ENCODE peak calls at places on chromosomes 6 and 20, in eight cellular contexts. J is HepG2, H is body of pancreas, C is right lobe of liver, Y is neural crest cell, S is ovary, W is fibroblast of pulmonary artery, G is fibroblast of mammary gland. F is an unnamed sample.

GRCh38 chr6:133553652-133554051 is 312.5 kb downstream of the EYA4 start:
- DNase-seq in C (peak; percentile 49), H (peak; percentile 67), G (peak; percentile 76), S (no peak), J (peak; percentile 46), W (peak; percentile 84), Y (peak; percentile 45), F (no peak)

GRCh38 chr6:31776961-31777666 is at the start of gene VWA7:
- DNase-seq in G (peak; percentile 83), Y (no peak), H (peak; percentile 80), S (peak; percentile 87), C (peak; percentile 95), J (peak; percentile 85), W (peak; percentile 84), F (peak; percentile 96)

GRCh38 chr6:1686117-1687098 is 76.7 kb downstream of the FOXC1 start:
- DNase-seq in G (peak; percentile 94), S (peak; percentile 36), W (peak; percentile 87), H (no peak), C (no peak), Y (no peak), J (no peak), F (no peak)

GRCh38 chr6:31049518-31049917 is 39.2 kb downstream of the MUC22 start:
- DNase-seq in W (no peak), J (no peak), Y (no peak), G (peak; percentile 54), H (no peak), C (no peak), S (no peak), F (no peak)

GRCh38 chr20:1845701-1846100 is 49.5 kb upstream of the SIRPA start:
- DNase-seq in G (no peak), H (no peak), J (no peak), S (no peak), Y (no peak), C (no peak), W (no peak), F (no peak)

GRCh38 chr6:31763617-31763940 is 1.1 kb downstream of the SAPCD1 start:
- DNase-seq in G (peak; percentile 33), W (peak; percentile 54), Y (no peak), S (no peak), J (peak; percentile 68), C (no peak), H (no peak), F (peak; percentile 27)

GRCh38 chr20:48457261-48458002 is 370.4 kb downstream of the PREX1 start:
- DNase-seq in J (no peak), W (no peak), C (no peak), S (no peak), G (no peak), Y (no peak), H (no peak), F (no peak)

GRCh38 chr6:159532155-159532554 is 160.9 kb downstream of the SOD2 start:
- DNase-seq in G (no peak), C (no peak), S (no peak), W (no peak), H (no peak), J (no peak), Y (no peak), F (no peak)

GRCh38 chr6:27836080-27836782 is 76.0 kb downstream of the OR2B2 start:
- DNase-seq in W (no peak), S (no peak), J (no peak), C (no peak), Y (no peak), G (no peak), H (no peak), F (no peak)

GRCh38 chr6:11525468-11526155 is 11.9 kb upstream of the TMEM170B start:
- DNase-seq in C (peak; percentile 55), G (peak; percentile 88), W (peak; percentile 72), Y (no peak), J (no peak), H (peak; percentile 23), S (no peak), F (no peak)

GRCh38 chr6:155314773-155315515 is 660 bp upstream of the TFB1M start:
- DNase-seq in C (peak; percentile 83), J (peak; percentile 93), Y (no peak), S (no peak), H (peak; percentile 81), W (peak; percentile 94), G (peak; percentile 95), F (no peak)

GRCh38 chr6:57432162-57432561 is 114.7 kb downstream of the PRIM2 start:
- DNase-seq in W (peak; percentile 88), H (no peak), J (peak; percentile 3), S (no peak), G (peak; percentile 62), C (no peak), Y (no peak), F (no peak)

GRCh38 chr6:157392927-157393666 is 12.1 kb downstream of the ZDHHC14 start:
- DNase-seq in J (no peak), S (no peak), W (no peak), G (no peak), H (no peak), C (no peak), Y (no peak), F (no peak)

GRCh38 chr20:25058797-25059486 is 1.0 kb upstream of the ACSS1 start:
- DNase-seq in C (no peak), Y (no peak), J (peak; percentile 44), S (no peak), G (no peak), W (peak; percentile 26), H (no peak), F (peak; percentile 72)

GRCh38 chr6:167306401-167306998 is 15.4 kb downstream of the UNC93A start:
- DNase-seq in S (no peak), W (no peak), C (no peak), G (no peak), J (peak; percentile 50), Y (no peak), H (no peak), F (no peak)

GRCh38 chr20:31764641-31765305 is 25.7 kb downstream of the TPX2 start:
- DNase-seq in C (no peak), Y (no peak), J (no peak), W (peak; percentile 67), S (no peak), G (peak; percentile 22), H (no peak), F (no peak)

GRCh38 chr6:151765444-151765886 is 42.0 kb upstream of the ESR1 start:
- DNase-seq in J (peak; percentile 79), S (no peak), H (peak; percentile 49), Y (peak; percentile 46), W (peak; percentile 96), G (peak; percentile 91), C (peak; percentile 57), F (no peak)

GRCh38 chr20:1664911-1665310 is 7.3 kb upstream of the SIRPG start:
- DNase-seq in H (no peak), W (no peak), G (no peak), C (no peak), J (no peak), S (no peak), Y (no peak), F (no peak)

GRCh38 chr20:1204547-1204946 is 1.3 kb downstream of the C20orf202 start:
- DNase-seq in W (no peak), J (no peak), Y (no peak), S (no peak), H (no peak), G (no peak), C (no peak), F (no peak)

GRCh38 chr6:87103977-87104601 is 9.2 kb upstream of the CGA start:
- DNase-seq in S (no peak), G (no peak), C (no peak), Y (no peak), J (no peak), H (no peak), W (no peak), F (no peak)

GRCh38 chr20:24332956-24333355 is 136.5 kb upstream of the SYNDIG1 start:
- DNase-seq in Y (no peak), G (no peak), S (no peak), W (no peak), H (no peak), J (no peak), C (no peak), F (no peak)

GRCh38 chr20:10219452-10219791 is 792 bp downstream of the SNAP25 start:
- DNase-seq in Y (peak; percentile 91), G (peak; percentile 62), C (peak; percentile 74), H (peak; percentile 80), W (peak; percentile 63), J (no peak), S (peak; percentile 93), F (peak; percentile 92)
- TF ChIP-seq CTCF in Y (no peak), G (no peak), C (no peak), H (no peak), W (no peak), J (no peak), S (no peak), F (no peak)

DNA sequence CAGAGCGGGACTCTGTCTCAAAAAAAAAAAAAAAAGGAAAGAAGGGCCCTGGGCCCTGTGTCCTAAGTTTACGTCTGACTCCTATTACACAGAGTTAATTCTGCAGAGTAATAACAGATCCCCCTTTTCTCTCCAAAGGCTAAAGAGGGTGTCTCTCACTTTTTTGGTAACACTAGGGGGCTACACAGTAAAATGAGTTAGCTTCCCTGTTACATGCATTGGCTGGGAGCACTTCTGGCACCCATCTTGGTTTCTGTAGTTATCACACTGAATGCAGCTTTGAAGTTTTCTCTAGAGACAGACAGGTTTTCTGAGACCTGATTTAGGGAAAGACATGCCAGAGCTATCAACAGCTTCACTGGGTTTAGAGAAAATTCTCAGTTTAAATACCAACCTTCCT is 29.2 kb downstream of the RNF8 start:
- DNase-seq in W (no peak), J (no peak), S (no peak), Y (no peak), C (no peak), G (no peak), H (no peak), F (no peak)
- TF ChIP-seq CTCF in W (no peak), J (no peak), S (no peak), Y (no peak), C (no peak), G (no peak), H (no peak), F (no peak)

GRCh38 chr20:58359441-58359840 is 29.6 kb upstream of the VAPB start:
- DNase-seq in Y (no peak), C (no peak), J (no peak), G (no peak), H (no peak), W (peak; percentile 36), S (no peak), F (no peak)
- TF ChIP-seq CTCF in Y (no peak), C (no peak), J (no peak), G (no peak), H (no peak), W (peak; percentile 29), S (no peak), F (no peak)

DNA sequence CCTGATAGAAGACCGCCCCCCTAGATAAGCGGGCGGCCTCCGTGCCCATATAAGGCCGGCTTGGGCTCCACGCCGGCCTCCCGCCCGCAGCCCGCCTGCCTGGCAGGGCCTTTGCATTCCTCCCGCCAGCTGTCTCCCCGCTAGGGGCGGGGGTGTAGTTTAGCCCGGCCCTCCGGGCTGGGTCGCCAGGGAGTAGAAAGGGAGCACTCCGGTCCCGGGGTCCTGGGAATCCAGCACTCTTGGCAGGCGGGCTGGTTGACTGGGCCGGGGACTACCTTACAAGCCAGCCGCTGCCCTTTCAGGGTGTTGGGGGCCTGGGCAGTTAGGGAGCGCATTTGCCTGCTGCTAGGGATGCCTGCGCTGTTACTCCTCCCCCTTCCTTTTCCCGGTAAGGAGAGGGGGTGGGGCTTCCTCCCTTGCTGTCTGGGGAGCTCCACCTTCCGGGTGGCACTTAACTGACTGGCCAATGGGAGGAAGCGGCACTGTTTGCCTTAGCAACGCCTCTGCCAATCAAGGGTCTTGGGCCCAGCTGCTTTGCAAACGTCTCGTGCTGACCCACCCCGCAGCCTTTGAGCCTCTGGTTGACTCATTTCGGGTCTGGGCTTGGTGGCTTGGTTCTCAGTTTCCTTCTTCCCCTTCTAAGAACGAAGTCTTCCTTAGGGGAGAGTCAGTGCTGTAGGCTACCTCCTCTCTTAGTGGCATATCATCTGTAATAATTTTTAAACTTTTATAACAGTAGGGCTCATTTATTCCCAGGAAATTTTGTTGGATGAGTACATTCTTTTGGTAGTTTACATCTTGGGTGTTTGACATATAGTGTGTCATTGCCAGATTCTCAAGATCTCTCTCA is 3.4 kb downstream of the SRF start:
- DNase-seq in G (peak; percentile 99), W (peak; percentile 99), J (peak; percentile 99), H (peak; percentile 98), C (peak; percentile 96), Y (peak; percentile 90), S (peak; percentile 94), F (peak; percentile 99)
- TF ChIP-seq CTCF in G (no peak), W (no peak), J (peak; percentile 39), H (peak; percentile 27), C (no peak), Y (peak; percentile 26), S (no peak), F (peak; percentile 13)